ENCODE peak calls at places on chromosomes 3 and 15, in five cellular contexts. S, T, K, L and U are unnamed samples. For H3K4me1, the result is how much of the 10 kb centered on the place peaks cover.

GRCh38 chr3:62875103-62876002 is at the start of gene CADPS:
- DNase-seq in S (no peak), T (no peak), K (peak), L (no peak), U (no peak)

GRCh38 chr15:47813985-47814384 is 96.7 kb downstream of the SEMA6D start:
- DNase-seq in S (no peak), T (no peak), K (no peak), L (no peak), U (no peak)

GRCh38 chr3:120838441-120839091 is 69.4 kb upstream of the STXBP5L start:
- DNase-seq in S (no peak), T (no peak), K (no peak), L (no peak), U (no peak)

GRCh38 chr3:74351213-74351612 is 263.2 kb downstream of the CNTN3 start:
- DNase-seq in S (no peak), T (no peak), K (no peak), L (no peak), U (no peak)

GRCh38 chr15:82159922-82160321 is 102.6 kb downstream of the EFL1 start:
- DNase-seq in S (peak), T (peak), K (no peak), L (no peak), U (no peak)

GRCh38 chr15:77091072-77091471 is 20.2 kb upstream of the TSPAN3 start:
- DNase-seq in S (no peak), T (no peak), K (no peak), L (no peak), U (no peak)

GRCh38 chr15:38930851-38931572 is 366.4 kb upstream of the RASGRP1 start:
- DNase-seq in S (no peak), T (peak), K (no peak), L (no peak), U (no peak)

GRCh38 chr3:126293370-126294082 is 63.7 kb downstream of the KLF15 start:
- DNase-seq in S (no peak), T (peak), K (no peak), L (peak), U (no peak)

GRCh38 chr15:75597667-75598341 is 18.7 kb upstream of the PTPN9 start:
- DNase-seq in S (no peak), T (no peak), K (no peak), L (no peak), U (no peak)

GRCh38 chr15:23497710-23498111 is 50.7 kb upstream of the GOLGA6L2 start:
- DNase-seq in S (peak), T (no peak), K (peak), L (no peak), U (no peak)

GRCh38 chr3:32280262-32280910 is 41.9 kb downstream of the CMTM8 start:
- DNase-seq in S (peak), T (no peak), K (no peak), L (no peak), U (no peak)

GRCh38 chr3:173902401-173902800 is 504.9 kb downstream of the NLGN1 start:
- DNase-seq in S (peak), T (no peak), K (no peak), L (no peak), U (no peak)

GRCh38 chr15:74387988-74388955 is 20.8 kb upstream of the CYP11A1 start:
- DNase-seq in S (no peak), T (no peak), K (no peak), L (no peak), U (no peak)

GRCh38 chr3:140432176-140432753 is 245.6 kb upstream of the TRIM42 start:
- DNase-seq in S (no peak), T (no peak), K (peak), L (no peak), U (no peak)

GRCh38 chr3:4774531-4774930 is 204.7 kb upstream of the BHLHE40 start:
- DNase-seq in S (no peak), T (no peak), K (no peak), L (no peak), U (no peak)

GRCh38 chr15:58864602-58865419 is 68.7 kb downstream of the SLTM start:
- DNase-seq in S (no peak), T (no peak), K (peak), L (peak), U (no peak)

GRCh38 chr3:21117397-21117796 is 633.6 kb downstream of the ZNF385D start:
- DNase-seq in S (no peak), T (no peak), K (no peak), L (no peak), U (no peak)

GRCh38 chr15:90595760-90596155 is 66.0 kb downstream of the CRTC3 start:
- DNase-seq in S (no peak), T (no peak), K (no peak), L (no peak), U (no peak)

GRCh38 chr3:52072020-52072419 is 15.6 kb upstream of the DUSP7 start:
- DNase-seq in S (no peak), T (no peak), K (no peak), L (no peak), U (no peak)

GRCh38 chr3:130773371-130773770 is 26.7 kb upstream of the PIK3R4 start:
- DNase-seq in S (no peak), T (no peak), K (no peak), L (no peak), U (no peak)

GRCh38 chr15:90915808-90916440 is 12.8 kb downstream of the MAN2A2 start:
- DNase-seq in S (no peak), T (peak), K (no peak), L (peak), U (no peak)

GRCh38 chr3:116896116-116896515 is 186.5 kb downstream of the TUSC7 start:
- DNase-seq in S (peak), T (no peak), K (no peak), L (no peak), U (no peak)

GRCh38 chr3:156010829-156011228 is 109.5 kb upstream of the KCNAB1 start:
- DNase-seq in S (peak), T (no peak), K (no peak), L (no peak), U (peak)

GRCh38 chr3:125207507-125207906 is 5.0 kb downstream of the SLC12A8 start:
- DNase-seq in S (no peak), T (no peak), K (no peak), L (peak), U (no peak)

GRCh38 chr3:55269636-55270035 is 217.5 kb downstream of the WNT5A start:
- DNase-seq in S (no peak), T (no peak), K (no peak), L (no peak), U (no peak)

GRCh38 chr3:185342458-185343169 is 20.3 kb upstream of the MAP3K13 start:
- DNase-seq in S (peak), T (no peak), K (no peak), L (no peak), U (no peak)

GRCh38 chr3:37582117-37582516 is 279.6 kb upstream of the CTDSPL start:
- DNase-seq in S (no peak), T (no peak), K (no peak), L (no peak), U (no peak)

GRCh38 chr3:124051636-124052035 is 59.7 kb upstream of the ROPN1 start:
- DNase-seq in S (no peak), T (no peak), K (no peak), L (no peak), U (no peak)

GRCh38 chr3:8555705-8556314 is 54.2 kb downstream of the LMCD1 start:
- DNase-seq in S (no peak), T (peak), K (peak), L (no peak), U (no peak)

GRCh38 chr3:49813497-49814174 is at the start of gene UBA7:
- DNase-seq in S (peak), T (peak), K (no peak), L (peak), U (no peak)

GRCh38 chr3:41137686-41138111 is 61.6 kb upstream of the CTNNB1 start:
- DNase-seq in S (peak), T (no peak), K (no peak), L (no peak), U (no peak)

GRCh38 chr3:5332270-5332956 is 144.9 kb downstream of the EDEM1 start:
- DNase-seq in S (no peak), T (no peak), K (no peak), L (no peak), U (no peak)

GRCh38 chr3:134216851-134217250 is 33.8 kb downstream of the RYK start:
- DNase-seq in S (no peak), T (no peak), K (no peak), L (no peak), U (no peak)

GRCh38 chr3:191762323-191762960 is 301.5 kb downstream of the PYDC2 start:
- DNase-seq in S (peak), T (no peak), K (no peak), L (no peak), U (peak)

GRCh38 chr3:175443682-175444081 is 584.5 kb downstream of the NAALADL2 start:
- DNase-seq in S (no peak), T (no peak), K (no peak), L (no peak), U (no peak)
- H3K4me1 ChIP-seq in S (under half), T (under half), K (under half), L (under half), U (under half)

DNA sequence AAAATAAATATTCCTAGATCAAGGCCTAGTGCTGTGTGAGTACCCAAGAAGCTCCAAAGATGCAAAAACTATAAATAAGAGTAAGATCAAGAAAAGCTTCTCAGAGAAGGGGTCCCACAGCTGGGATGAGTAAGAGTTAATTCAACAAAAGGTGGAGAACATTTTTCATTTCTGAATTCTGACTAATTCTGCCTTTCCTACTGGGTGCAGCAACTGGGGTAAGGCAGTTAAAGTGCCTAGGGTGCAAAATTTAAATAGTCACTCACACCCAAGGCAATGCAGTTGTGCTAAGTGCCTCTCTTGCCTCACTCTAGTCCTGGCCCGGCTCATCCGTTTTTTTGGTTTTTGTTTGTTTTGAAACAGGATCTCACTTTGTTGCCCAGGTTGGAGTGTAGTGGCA is 240.2 kb downstream of the TP63 start:
- DNase-seq in S (no peak), T (no peak), K (no peak), L (no peak), U (no peak)
- H3K4me3 ChIP-seq in S (no peak), T (no peak), K (no peak), L (no peak), U (no peak)

GRCh38 chr15:56074866-56075265 is 81.5 kb upstream of the NEDD4 start:
- DNase-seq in S (no peak), T (no peak), K (no peak), L (no peak), U (peak)

GRCh38 chr15:56076651-56077050 is 83.2 kb upstream of the NEDD4 start:
- DNase-seq in S (no peak), T (no peak), K (no peak), L (no peak), U (no peak)

GRCh38 chr15:56082263-56082761 is 88.9 kb upstream of the NEDD4 start:
- DNase-seq in S (peak), T (no peak), K (no peak), L (no peak), U (no peak)

DNA sequence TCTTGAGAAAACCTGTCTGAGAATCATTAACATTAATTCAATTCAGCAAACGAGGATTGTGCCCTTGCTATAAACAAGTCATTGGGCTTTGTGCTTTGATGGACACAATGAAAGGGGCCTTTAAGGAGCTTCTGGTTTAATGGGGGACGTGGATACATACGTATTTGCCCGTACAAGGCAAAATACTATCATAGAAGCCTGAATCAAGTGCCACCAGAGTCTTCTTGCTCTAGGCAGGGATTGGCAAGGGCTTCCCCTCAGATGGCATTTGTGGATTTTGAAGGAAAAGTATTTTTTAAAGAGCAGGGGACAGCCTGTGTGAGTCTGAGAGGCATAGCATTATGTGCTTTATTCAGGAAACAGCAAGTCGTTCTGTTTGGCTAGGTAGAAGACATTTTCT is 83.7 kb upstream of the NEDD4 start:
- DNase-seq in S (no peak), T (no peak), K (no peak), L (no peak), U (no peak)
- H3K4me1 ChIP-seq in S (under half), T (under half), K (under half), L (under half), U (under half)

GRCh38 chr3:187228740-187229139 is 31.5 kb downstream of the RTP1 start:
- DNase-seq in S (no peak), T (no peak), K (no peak), L (no peak), U (no peak)
- H3K4me3 ChIP-seq in S (no peak), T (no peak), K (no peak), L (no peak), U (no peak)